ENCODE peak calls at places on chromosomes 11 and 22, in four cellular contexts. One of them, this sample, is unnamed.

GRCh38 chr11:130403301-130403804 is 25.1 kb downstream of the ADAMTS8 start:
- DNase-seq in K562: no peak
- DNase-seq in GM12878: no peak
- DNase-seq in HCT116: no peak
- DNase-seq in this sample: no peak

GRCh38 chr11:43489869-43490465 is 131.2 kb downstream of the TTC17 start:
- DNase-seq in K562: no peak
- DNase-seq in GM12878: no peak
- DNase-seq in HCT116: no peak
- DNase-seq in this sample: no peak

GRCh38 chr11:7515544-7515943 is 1.7 kb downstream of the PPFIBP2 start:
- DNase-seq in K562: no peak
- DNase-seq in GM12878: no peak
- DNase-seq in HCT116: no peak
- DNase-seq in this sample: no peak

GRCh38 chr11:64875369-64876225 is 2.8 kb downstream of the EHD1 start:
- DNase-seq in K562: no peak
- DNase-seq in GM12878: no peak
- DNase-seq in HCT116: no peak
- DNase-seq in this sample: no peak

GRCh38 chr11:77126861-77127673 is 979 bp upstream of the MYO7A start:
- DNase-seq in K562: peak
- DNase-seq in GM12878: no peak
- DNase-seq in HCT116: no peak
- DNase-seq in this sample: peak

GRCh38 chr11:45025716-45026492 is 75.2 kb upstream of the TP53I11 start:
- DNase-seq in K562: no peak
- DNase-seq in GM12878: no peak
- DNase-seq in HCT116: no peak
- DNase-seq in this sample: peak

GRCh38 chr11:95544095-95544795 is 245.3 kb downstream of the FAM76B start:
- DNase-seq in K562: no peak
- DNase-seq in GM12878: no peak
- DNase-seq in HCT116: no peak
- DNase-seq in this sample: no peak

GRCh38 chr11:117319214-117319840 is 3.3 kb upstream of the BACE1 start:
- DNase-seq in K562: no peak
- DNase-seq in GM12878: no peak
- DNase-seq in HCT116: no peak
- DNase-seq in this sample: no peak

GRCh38 chr11:120068114-120068573 is 69.8 kb downstream of the TRIM29 start:
- DNase-seq in K562: no peak
- DNase-seq in GM12878: no peak
- DNase-seq in HCT116: no peak
- DNase-seq in this sample: peak

GRCh38 chr11:122983438-122984185 is 2.0 kb upstream of the BSX start:
- DNase-seq in K562: no peak
- DNase-seq in GM12878: no peak
- DNase-seq in HCT116: no peak
- DNase-seq in this sample: peak

GRCh38 chr11:23233075-23233474 is 372.8 kb upstream of the CCDC179 start:
- DNase-seq in K562: no peak
- DNase-seq in GM12878: no peak
- DNase-seq in HCT116: no peak
- DNase-seq in this sample: no peak

GRCh38 chr22:28923826-28924732 is 40.7 kb downstream of the ZNRF3 start:
- DNase-seq in K562: no peak
- DNase-seq in GM12878: no peak
- DNase-seq in HCT116: peak
- DNase-seq in this sample: peak

GRCh38 chr11:68325183-68325893 is 12.9 kb downstream of the LRP5 start:
- DNase-seq in K562: no peak
- DNase-seq in GM12878: no peak
- DNase-seq in HCT116: no peak
- DNase-seq in this sample: no peak

GRCh38 chr11:45669146-45669545 is 3.7 kb upstream of the CHST1 start:
- DNase-seq in K562: no peak
- DNase-seq in GM12878: no peak
- DNase-seq in HCT116: no peak
- DNase-seq in this sample: no peak

GRCh38 chr11:13210424-13210823 is 67.2 kb upstream of the BMAL1 start:
- DNase-seq in K562: peak
- DNase-seq in GM12878: no peak
- DNase-seq in HCT116: peak
- DNase-seq in this sample: peak

GRCh38 chr11:112315057-112315720 is 54.5 kb upstream of the PLET1 start:
- DNase-seq in K562: no peak
- DNase-seq in GM12878: no peak
- DNase-seq in HCT116: no peak
- DNase-seq in this sample: no peak

GRCh38 chr22:39234157-39234793 is 10.5 kb downstream of the PDGFB start:
- DNase-seq in K562: no peak
- DNase-seq in GM12878: no peak
- DNase-seq in HCT116: no peak
- DNase-seq in this sample: no peak

GRCh38 chr22:43878831-43879550 is 12.8 kb downstream of the PNPLA5 start:
- DNase-seq in K562: no peak
- DNase-seq in GM12878: no peak
- DNase-seq in HCT116: no peak
- DNase-seq in this sample: no peak

GRCh38 chr11:88979641-88980040 is 86.1 kb downstream of the GRM5 start:
- DNase-seq in K562: no peak
- DNase-seq in GM12878: no peak
- DNase-seq in HCT116: no peak
- DNase-seq in this sample: no peak

GRCh38 chr22:38706101-38706884 is 549 bp downstream of the GTPBP1 start:
- DNase-seq in K562: peak
- DNase-seq in GM12878: no peak
- DNase-seq in HCT116: no peak
- DNase-seq in this sample: peak

GRCh38 chr22:27461470-27461869 is 340.1 kb downstream of the MN1 start:
- DNase-seq in K562: no peak
- DNase-seq in GM12878: no peak
- DNase-seq in HCT116: no peak
- DNase-seq in this sample: no peak

GRCh38 chr11:133893381-133893780 is 48.1 kb upstream of the SPATA19 start:
- DNase-seq in K562: no peak
- DNase-seq in GM12878: no peak
- DNase-seq in HCT116: no peak
- DNase-seq in this sample: peak

GRCh38 chr11:61969838-61970452 is 2.5 kb upstream of the FTH1 start:
- DNase-seq in K562: no peak
- DNase-seq in GM12878: no peak
- DNase-seq in HCT116: no peak
- DNase-seq in this sample: no peak

GRCh38 chr22:46612904-46613605 is 7.1 kb upstream of the GRAMD4 start:
- DNase-seq in K562: no peak
- DNase-seq in GM12878: no peak
- DNase-seq in HCT116: no peak
- DNase-seq in this sample: peak

GRCh38 chr11:59578369-59578768 is 37.2 kb downstream of the OSBP start:
- DNase-seq in K562: no peak
- DNase-seq in GM12878: no peak
- DNase-seq in HCT116: no peak
- DNase-seq in this sample: no peak

GRCh38 chr11:22165799-22166548 is 26.9 kb upstream of the ANO5 start:
- DNase-seq in K562: no peak
- DNase-seq in GM12878: no peak
- DNase-seq in HCT116: no peak
- DNase-seq in this sample: peak

GRCh38 chr11:22165087-22165486 is 27.8 kb upstream of the ANO5 start:
- DNase-seq in K562: no peak
- DNase-seq in GM12878: no peak
- DNase-seq in HCT116: no peak
- DNase-seq in this sample: no peak

GRCh38 chr11:22173532-22173931 is 19.4 kb upstream of the ANO5 start:
- DNase-seq in K562: no peak
- DNase-seq in GM12878: no peak
- DNase-seq in HCT116: no peak
- DNase-seq in this sample: no peak

DNA sequence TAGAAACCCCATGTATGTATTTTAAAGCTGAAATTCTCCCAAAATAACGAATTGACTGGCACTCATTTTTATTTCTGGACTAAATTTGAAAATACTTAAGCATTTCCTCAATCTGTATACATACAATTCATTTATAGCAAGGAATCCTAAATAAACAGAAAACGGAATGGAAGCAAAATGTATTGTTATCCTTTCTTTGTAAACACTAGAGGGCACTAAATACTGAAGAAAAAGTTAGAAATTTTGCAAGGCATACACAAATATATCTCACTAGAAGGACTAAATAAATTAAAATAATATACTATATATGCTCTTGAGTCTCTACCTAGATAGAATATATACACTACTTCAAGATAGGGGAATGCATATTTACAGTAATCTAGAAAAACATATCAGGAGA is 23.1 kb upstream of the ANO5 start:
- DNase-seq in K562: no peak
- DNase-seq in GM12878: no peak
- DNase-seq in HCT116: no peak
- DNase-seq in this sample: no peak
- H3K4me3 ChIP-seq in K562: no peak
- H3K4me3 ChIP-seq in GM12878: no peak
- H3K4me3 ChIP-seq in HCT116: no peak
- H3K4me3 ChIP-seq in this sample: no peak

GRCh38 chr11:70187771-70188170 is 15.3 kb upstream of the FADD start:
- DNase-seq in K562: no peak
- DNase-seq in GM12878: no peak
- DNase-seq in HCT116: no peak
- DNase-seq in this sample: no peak
- TF ChIP-seq ZBTB33 in K562: no peak
- TF ChIP-seq ZBTB33 in GM12878: no peak
- TF ChIP-seq ZBTB33 in HCT116: no peak
- TF ChIP-seq ZBTB33 in this sample: no peak

DNA sequence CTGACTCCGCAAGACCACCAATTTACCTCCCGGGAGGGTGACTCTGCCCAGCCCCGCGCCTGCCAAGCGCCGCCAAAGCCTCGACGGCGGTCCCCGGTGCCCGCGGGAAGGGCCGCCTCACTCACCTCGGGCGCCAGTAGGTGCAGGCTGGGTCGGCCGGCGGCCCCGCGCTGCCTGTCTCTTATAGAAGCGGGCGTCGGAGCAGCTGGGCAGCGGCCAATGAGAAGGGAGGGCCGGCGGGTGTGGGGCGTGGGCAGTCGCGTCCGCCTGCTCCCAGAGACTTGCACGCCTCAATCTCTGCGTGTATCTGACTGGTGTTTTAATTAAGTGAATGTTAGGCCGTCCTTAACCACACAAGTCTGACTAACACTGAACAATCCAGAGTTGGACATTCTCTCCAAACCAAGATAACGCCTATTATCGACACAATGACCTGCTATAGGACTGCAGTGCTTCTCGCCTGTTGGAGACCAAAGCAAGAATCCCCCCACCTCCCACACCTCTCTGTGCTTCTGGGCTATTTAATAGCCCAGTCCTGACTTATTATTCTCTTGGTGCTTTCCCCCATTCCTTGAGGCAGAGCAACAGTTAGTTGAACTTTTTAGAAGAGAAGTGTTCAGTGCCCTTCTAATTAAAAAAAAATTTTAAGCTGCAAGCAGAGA is at the start of gene TPH1:
- DNase-seq in K562: no peak
- DNase-seq in GM12878: no peak
- DNase-seq in HCT116: no peak
- DNase-seq in this sample: peak
- H3K4me3 ChIP-seq in K562: no peak
- H3K4me3 ChIP-seq in GM12878: no peak
- H3K4me3 ChIP-seq in HCT116: no peak
- H3K4me3 ChIP-seq in this sample: peak

DNA sequence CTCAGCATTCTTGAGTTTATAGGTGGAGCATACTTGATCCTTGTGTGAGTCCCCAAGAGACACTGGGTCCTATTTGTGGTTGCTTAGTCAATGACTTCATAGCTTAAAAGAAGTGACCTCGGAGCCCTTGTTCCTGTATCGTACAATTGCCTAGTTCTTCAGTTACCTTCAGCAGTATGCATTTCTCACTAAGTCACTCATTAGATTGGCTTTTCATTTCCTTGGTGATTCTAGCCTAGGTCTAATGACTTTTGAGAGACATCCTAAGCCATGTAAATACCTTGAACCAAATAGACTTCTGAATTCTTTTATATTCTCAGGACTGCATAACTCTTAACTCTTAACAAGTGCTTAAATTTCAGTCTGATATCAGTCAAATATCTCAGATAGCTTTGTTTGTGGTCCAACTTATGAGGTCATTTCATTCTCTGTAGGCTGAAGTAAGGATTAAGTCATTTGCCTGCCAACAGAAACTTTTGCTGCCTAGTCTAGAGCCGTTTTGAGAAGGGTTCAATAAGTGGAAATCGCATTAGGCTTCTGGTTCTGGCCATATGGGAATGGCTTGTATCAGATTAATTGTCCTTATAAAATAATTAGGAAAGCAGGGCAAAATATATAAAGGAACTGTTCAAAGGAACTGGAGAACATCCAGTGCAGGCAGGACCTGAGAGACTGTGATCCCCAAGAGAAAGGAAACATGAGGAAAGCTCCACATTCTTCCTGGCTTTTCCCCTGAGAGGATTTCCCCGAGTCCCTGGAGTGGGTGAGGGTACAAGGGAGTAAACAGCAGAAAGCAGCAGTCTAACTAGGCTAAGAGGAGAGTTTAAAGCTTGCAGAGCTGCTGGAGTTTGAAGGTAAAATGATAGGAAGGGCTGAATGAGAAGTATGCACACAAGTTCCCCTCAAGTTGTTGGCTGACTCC is 39.9 kb downstream of the TRAF6 start:
- DNase-seq in K562: no peak
- DNase-seq in GM12878: no peak
- DNase-seq in HCT116: no peak
- DNase-seq in this sample: no peak
- TF ChIP-seq ZBTB33 in K562: no peak
- TF ChIP-seq ZBTB33 in GM12878: no peak
- TF ChIP-seq ZBTB33 in HCT116: no peak
- TF ChIP-seq ZBTB33 in this sample: no peak

DNA sequence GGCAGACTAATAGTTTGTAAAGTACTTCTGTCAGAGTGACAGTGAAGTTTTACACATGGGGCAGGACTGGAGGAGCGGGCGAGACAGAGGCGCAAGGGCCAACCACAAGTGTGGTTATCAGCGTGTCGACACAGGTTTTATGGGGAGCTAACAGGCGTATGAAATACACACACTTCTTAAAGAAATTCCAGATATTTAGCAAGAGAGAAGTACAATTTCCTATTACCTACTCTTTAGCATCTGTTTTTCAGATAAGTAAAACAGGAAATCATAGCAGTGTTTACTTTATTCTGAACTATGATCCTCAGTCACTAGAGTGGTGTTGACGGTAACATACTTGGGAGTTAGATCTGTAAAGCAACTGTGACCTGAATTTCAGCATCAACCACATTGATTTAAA is 22.5 kb downstream of the VSIG10L2 start:
- DNase-seq in K562: no peak
- DNase-seq in GM12878: no peak
- DNase-seq in HCT116: no peak
- DNase-seq in this sample: no peak
- H3K4me3 ChIP-seq in K562: no peak
- H3K4me3 ChIP-seq in GM12878: no peak
- H3K4me3 ChIP-seq in HCT116: no peak
- H3K4me3 ChIP-seq in this sample: no peak